ENCODE peak calls at places on chromosomes 16 and 17, in four cellular contexts. One of them, this sample, is unnamed.

GRCh38 chr16:14097182-14097951 is 26.2 kb downstream of the MRTFB start:
- DNase-seq in lung: peak; percentile 45
- DNase-seq in HEK293T: no peak
- DNase-seq in stimulated activated CD4-positive, alpha-beta T cell treated with anti-CD3 and anti-CD28 coated beads, Interleukin-2, amount 100 ng/mL, for 48 hours: no peak
- DNase-seq in this sample: peak; percentile 78

GRCh38 chr17:49552070-49552751 is 23.5 kb upstream of the NXPH3 start:
- DNase-seq in lung: no peak
- DNase-seq in HEK293T: no peak
- DNase-seq in stimulated activated CD4-positive, alpha-beta T cell treated with anti-CD3 and anti-CD28 coated beads, Interleukin-2, amount 100 ng/mL, for 48 hours: no peak
- DNase-seq in this sample: no peak

GRCh38 chr17:37422971-37423625 is 16.4 kb downstream of the TADA2A start:
- DNase-seq in lung: no peak
- DNase-seq in HEK293T: no peak
- DNase-seq in stimulated activated CD4-positive, alpha-beta T cell treated with anti-CD3 and anti-CD28 coated beads, Interleukin-2, amount 100 ng/mL, for 48 hours: no peak
- DNase-seq in this sample: no peak

GRCh38 chr17:62680541-62681052 is 53.1 kb downstream of the MRC2 start:
- DNase-seq in lung: no peak
- DNase-seq in HEK293T: no peak
- DNase-seq in stimulated activated CD4-positive, alpha-beta T cell treated with anti-CD3 and anti-CD28 coated beads, Interleukin-2, amount 100 ng/mL, for 48 hours: no peak
- DNase-seq in this sample: no peak

GRCh38 chr16:65429504-65430149 is 307.8 kb upstream of the CDH11 start:
- DNase-seq in lung: no peak
- DNase-seq in HEK293T: no peak
- DNase-seq in stimulated activated CD4-positive, alpha-beta T cell treated with anti-CD3 and anti-CD28 coated beads, Interleukin-2, amount 100 ng/mL, for 48 hours: no peak
- DNase-seq in this sample: no peak

GRCh38 chr16:12682441-12682840 is 121.2 kb downstream of the CPPED1 start:
- DNase-seq in lung: no peak
- DNase-seq in HEK293T: no peak
- DNase-seq in stimulated activated CD4-positive, alpha-beta T cell treated with anti-CD3 and anti-CD28 coated beads, Interleukin-2, amount 100 ng/mL, for 48 hours: no peak
- DNase-seq in this sample: no peak

GRCh38 chr16:70577256-70577698 is 53.7 kb downstream of the SF3B3 start:
- DNase-seq in lung: no peak
- DNase-seq in HEK293T: no peak
- DNase-seq in stimulated activated CD4-positive, alpha-beta T cell treated with anti-CD3 and anti-CD28 coated beads, Interleukin-2, amount 100 ng/mL, for 48 hours: no peak
- DNase-seq in this sample: no peak

GRCh38 chr17:28228986-28229729 is 89.8 kb upstream of the TMEM97 start:
- DNase-seq in lung: no peak
- DNase-seq in HEK293T: no peak
- DNase-seq in stimulated activated CD4-positive, alpha-beta T cell treated with anti-CD3 and anti-CD28 coated beads, Interleukin-2, amount 100 ng/mL, for 48 hours: no peak
- DNase-seq in this sample: no peak

GRCh38 chr17:61487161-61487654 is 35.0 kb downstream of the TBX4 start:
- DNase-seq in lung: no peak
- DNase-seq in HEK293T: no peak
- DNase-seq in stimulated activated CD4-positive, alpha-beta T cell treated with anti-CD3 and anti-CD28 coated beads, Interleukin-2, amount 100 ng/mL, for 48 hours: no peak
- DNase-seq in this sample: no peak

GRCh38 chr17:16486373-16487250 is 5.4 kb downstream of the LRRC75A start:
- DNase-seq in lung: peak; percentile 88
- DNase-seq in HEK293T: no peak
- DNase-seq in stimulated activated CD4-positive, alpha-beta T cell treated with anti-CD3 and anti-CD28 coated beads, Interleukin-2, amount 100 ng/mL, for 48 hours: no peak
- DNase-seq in this sample: peak; percentile 93

GRCh38 chr17:32523827-32524552 is 37.2 kb downstream of the CDK5R1 start:
- DNase-seq in lung: no peak
- DNase-seq in HEK293T: no peak
- DNase-seq in stimulated activated CD4-positive, alpha-beta T cell treated with anti-CD3 and anti-CD28 coated beads, Interleukin-2, amount 100 ng/mL, for 48 hours: no peak
- DNase-seq in this sample: no peak

GRCh38 chr16:86956437-86956836 is 360.8 kb downstream of the C16orf95 start:
- DNase-seq in lung: no peak
- DNase-seq in HEK293T: no peak
- DNase-seq in stimulated activated CD4-positive, alpha-beta T cell treated with anti-CD3 and anti-CD28 coated beads, Interleukin-2, amount 100 ng/mL, for 48 hours: no peak
- DNase-seq in this sample: no peak

GRCh38 chr16:90048737-90049330 is 28.3 kb downstream of the PRDM7 start:
- DNase-seq in lung: no peak
- DNase-seq in HEK293T: no peak
- DNase-seq in stimulated activated CD4-positive, alpha-beta T cell treated with anti-CD3 and anti-CD28 coated beads, Interleukin-2, amount 100 ng/mL, for 48 hours: no peak
- DNase-seq in this sample: no peak

GRCh38 chr16:20899503-20900298 is 457 bp downstream of the DCUN1D3 start:
- DNase-seq in lung: no peak
- DNase-seq in HEK293T: peak; percentile 15
- DNase-seq in stimulated activated CD4-positive, alpha-beta T cell treated with anti-CD3 and anti-CD28 coated beads, Interleukin-2, amount 100 ng/mL, for 48 hours: no peak
- DNase-seq in this sample: peak; percentile 16

GRCh38 chr17:17712268-17712924 is 31.1 kb downstream of the RAI1 start:
- DNase-seq in lung: no peak
- DNase-seq in HEK293T: no peak
- DNase-seq in stimulated activated CD4-positive, alpha-beta T cell treated with anti-CD3 and anti-CD28 coated beads, Interleukin-2, amount 100 ng/mL, for 48 hours: no peak
- DNase-seq in this sample: no peak

GRCh38 chr17:17493249-17493985 is 2.8 kb downstream of the RASD1 start:
- DNase-seq in lung: no peak
- DNase-seq in HEK293T: no peak
- DNase-seq in stimulated activated CD4-positive, alpha-beta T cell treated with anti-CD3 and anti-CD28 coated beads, Interleukin-2, amount 100 ng/mL, for 48 hours: no peak
- DNase-seq in this sample: no peak

GRCh38 chr17:6366144-6366755 is 68.7 kb downstream of the AIPL1 start:
- DNase-seq in lung: no peak
- DNase-seq in HEK293T: no peak
- DNase-seq in stimulated activated CD4-positive, alpha-beta T cell treated with anti-CD3 and anti-CD28 coated beads, Interleukin-2, amount 100 ng/mL, for 48 hours: no peak
- DNase-seq in this sample: no peak

GRCh38 chr16:84925092-84925772 is 86.1 kb downstream of the ZDHHC7 start:
- DNase-seq in lung: peak; percentile 58
- DNase-seq in HEK293T: peak; percentile 77
- DNase-seq in stimulated activated CD4-positive, alpha-beta T cell treated with anti-CD3 and anti-CD28 coated beads, Interleukin-2, amount 100 ng/mL, for 48 hours: peak; percentile 77
- DNase-seq in this sample: peak; percentile 48

GRCh38 chr16:10949424-10949970 is 5.1 kb downstream of the CLEC16A start:
- DNase-seq in lung: no peak
- DNase-seq in HEK293T: no peak
- DNase-seq in stimulated activated CD4-positive, alpha-beta T cell treated with anti-CD3 and anti-CD28 coated beads, Interleukin-2, amount 100 ng/mL, for 48 hours: no peak
- DNase-seq in this sample: no peak

GRCh38 chr17:688100-688989 is 26.3 kb downstream of the VPS53 start:
- DNase-seq in lung: no peak
- DNase-seq in HEK293T: no peak
- DNase-seq in stimulated activated CD4-positive, alpha-beta T cell treated with anti-CD3 and anti-CD28 coated beads, Interleukin-2, amount 100 ng/mL, for 48 hours: no peak
- DNase-seq in this sample: no peak

GRCh38 chr17:37737971-37738370 is 6.9 kb downstream of the HNF1B start:
- DNase-seq in lung: no peak
- DNase-seq in HEK293T: no peak
- DNase-seq in stimulated activated CD4-positive, alpha-beta T cell treated with anti-CD3 and anti-CD28 coated beads, Interleukin-2, amount 100 ng/mL, for 48 hours: no peak
- DNase-seq in this sample: no peak

GRCh38 chr17:80007939-80008338 is 27.7 kb downstream of the TBC1D16 start:
- DNase-seq in lung: no peak
- DNase-seq in HEK293T: no peak
- DNase-seq in stimulated activated CD4-positive, alpha-beta T cell treated with anti-CD3 and anti-CD28 coated beads, Interleukin-2, amount 100 ng/mL, for 48 hours: no peak
- DNase-seq in this sample: no peak

GRCh38 chr16:87844374-87844733 is 25.0 kb downstream of the SLC7A5 start:
- DNase-seq in lung: no peak
- DNase-seq in HEK293T: no peak
- DNase-seq in stimulated activated CD4-positive, alpha-beta T cell treated with anti-CD3 and anti-CD28 coated beads, Interleukin-2, amount 100 ng/mL, for 48 hours: no peak
- DNase-seq in this sample: no peak

GRCh38 chr17:78316867-78317816 is 42.7 kb downstream of the SOCS3 start:
- DNase-seq in lung: peak; percentile 82
- DNase-seq in HEK293T: no peak
- DNase-seq in stimulated activated CD4-positive, alpha-beta T cell treated with anti-CD3 and anti-CD28 coated beads, Interleukin-2, amount 100 ng/mL, for 48 hours: no peak
- DNase-seq in this sample: peak; percentile 56

GRCh38 chr17:3020381-3020780 is 43.0 kb downstream of the OR1D5 start:
- DNase-seq in lung: no peak
- DNase-seq in HEK293T: no peak
- DNase-seq in stimulated activated CD4-positive, alpha-beta T cell treated with anti-CD3 and anti-CD28 coated beads, Interleukin-2, amount 100 ng/mL, for 48 hours: no peak
- DNase-seq in this sample: no peak

GRCh38 chr17:38654411-38655398 is 20.1 kb downstream of the EPOP start:
- DNase-seq in lung: no peak
- DNase-seq in HEK293T: no peak
- DNase-seq in stimulated activated CD4-positive, alpha-beta T cell treated with anti-CD3 and anti-CD28 coated beads, Interleukin-2, amount 100 ng/mL, for 48 hours: no peak
- DNase-seq in this sample: no peak

GRCh38 chr17:19376799-19377198 is 1.5 kb upstream of the MAPK7 start:
- DNase-seq in lung: no peak
- DNase-seq in HEK293T: no peak
- DNase-seq in stimulated activated CD4-positive, alpha-beta T cell treated with anti-CD3 and anti-CD28 coated beads, Interleukin-2, amount 100 ng/mL, for 48 hours: no peak
- DNase-seq in this sample: no peak

GRCh38 chr16:21211486-21211885 is at the start of gene ZP2:
- DNase-seq in lung: no peak
- DNase-seq in HEK293T: no peak
- DNase-seq in stimulated activated CD4-positive, alpha-beta T cell treated with anti-CD3 and anti-CD28 coated beads, Interleukin-2, amount 100 ng/mL, for 48 hours: no peak
- DNase-seq in this sample: no peak

GRCh38 chr17:31558748-31559646 is 167.5 kb downstream of the RAB11FIP4 start:
- DNase-seq in lung: peak; percentile 67
- DNase-seq in HEK293T: peak; percentile 70
- DNase-seq in stimulated activated CD4-positive, alpha-beta T cell treated with anti-CD3 and anti-CD28 coated beads, Interleukin-2, amount 100 ng/mL, for 48 hours: peak; percentile 63
- DNase-seq in this sample: peak; percentile 69

GRCh38 chr16:79628501-79628975 is 28.0 kb upstream of the MAF start:
- DNase-seq in lung: no peak
- DNase-seq in HEK293T: no peak
- DNase-seq in stimulated activated CD4-positive, alpha-beta T cell treated with anti-CD3 and anti-CD28 coated beads, Interleukin-2, amount 100 ng/mL, for 48 hours: peak; percentile 49
- DNase-seq in this sample: no peak

GRCh38 chr17:79020631-79021301 is 3.2 kb upstream of the C1QTNF1 start:
- DNase-seq in lung: no peak
- DNase-seq in HEK293T: no peak
- DNase-seq in stimulated activated CD4-positive, alpha-beta T cell treated with anti-CD3 and anti-CD28 coated beads, Interleukin-2, amount 100 ng/mL, for 48 hours: no peak
- DNase-seq in this sample: no peak

GRCh38 chr17:80005360-80006338 is 30.0 kb downstream of the TBC1D16 start:
- DNase-seq in lung: peak; percentile 60
- DNase-seq in HEK293T: peak; percentile 87
- DNase-seq in stimulated activated CD4-positive, alpha-beta T cell treated with anti-CD3 and anti-CD28 coated beads, Interleukin-2, amount 100 ng/mL, for 48 hours: peak; percentile 71
- DNase-seq in this sample: no peak

GRCh38 chr17:62627904-62628603 is 584 bp downstream of the MRC2 start:
- DNase-seq in lung: peak; percentile 47
- DNase-seq in HEK293T: peak; percentile 34
- DNase-seq in stimulated activated CD4-positive, alpha-beta T cell treated with anti-CD3 and anti-CD28 coated beads, Interleukin-2, amount 100 ng/mL, for 48 hours: peak; percentile 34
- DNase-seq in this sample: no peak

GRCh38 chr17:49209061-49209571 is 1.3 kb downstream of the GNGT2 start:
- DNase-seq in lung: no peak
- DNase-seq in HEK293T: no peak
- DNase-seq in stimulated activated CD4-positive, alpha-beta T cell treated with anti-CD3 and anti-CD28 coated beads, Interleukin-2, amount 100 ng/mL, for 48 hours: no peak
- DNase-seq in this sample: no peak

GRCh38 chr16:87210949-87211348 is 106.2 kb downstream of the C16orf95 start:
- DNase-seq in lung: no peak
- DNase-seq in HEK293T: no peak
- DNase-seq in stimulated activated CD4-positive, alpha-beta T cell treated with anti-CD3 and anti-CD28 coated beads, Interleukin-2, amount 100 ng/mL, for 48 hours: no peak
- DNase-seq in this sample: no peak